ENCODE peak calls at places on chromosome 5, in six cellular contexts. A is astrocyte of the cerebellum, N is left lung, O is dorsolateral prefrontal cortex, I is cardiac muscle cell, S is fibroblast of the aortic adventitia. U is an unnamed sample.

GRCh38 chr5:43042176-43042625 is 2.1 kb upstream of the ANXA2R start:
- DNase-seq in A (no peak), N (peak), O (peak), I (peak), S (peak), U (no peak)

GRCh38 chr5:142017832-142018427 is 5.1 kb upstream of the GNPDA1 start:
- DNase-seq in A (peak), N (no peak), O (no peak), I (peak), S (peak), U (no peak)

GRCh38 chr5:135498662-135498995 is 37.1 kb downstream of the NEUROG1 start:
- DNase-seq in A (no peak), N (no peak), O (no peak), I (no peak), S (no peak), U (no peak)

GRCh38 chr5:6154216-6154615 is 224.1 kb downstream of the MED10 start:
- DNase-seq in A (no peak), N (no peak), O (no peak), I (no peak), S (no peak), U (no peak)

GRCh38 chr5:136734638-136735037 is 369.3 kb upstream of the TRPC7 start:
- DNase-seq in A (no peak), N (no peak), O (no peak), I (no peak), S (no peak), U (no peak)

GRCh38 chr5:171907731-171908343 is 98.6 kb downstream of the FBXW11 start:
- DNase-seq in A (peak), N (no peak), O (no peak), I (peak), S (peak), U (peak)

GRCh38 chr5:61964199-61964598 is 341.8 kb upstream of the KIF2A start:
- DNase-seq in A (peak), N (no peak), O (no peak), I (peak), S (peak), U (no peak)

GRCh38 chr5:541888-542692 is 17.8 kb upstream of the SLC9A3 start:
- DNase-seq in A (no peak), N (peak), O (peak), I (no peak), S (no peak), U (no peak)

GRCh38 chr5:131081371-131081770 is 83.7 kb downstream of the HINT1 start:
- DNase-seq in A (no peak), N (no peak), O (no peak), I (peak), S (peak), U (no peak)

GRCh38 chr5:113480243-113480642 is 8.0 kb downstream of the MCC start:
- DNase-seq in A (no peak), N (no peak), O (no peak), I (peak), S (peak), U (no peak)

GRCh38 chr5:168658394-168658793 is 79.2 kb upstream of the PANK3 start:
- DNase-seq in A (no peak), N (no peak), O (no peak), I (peak), S (peak), U (no peak)

GRCh38 chr5:136424835-136425694 is 59.7 kb upstream of the TRPC7 start:
- DNase-seq in A (peak), N (peak), O (peak), I (peak), S (peak), U (no peak)

GRCh38 chr5:90555666-90556065 is 2.9 kb upstream of the ADGRV1 start:
- DNase-seq in A (no peak), N (no peak), O (no peak), I (no peak), S (no peak), U (no peak)

GRCh38 chr5:124634228-124634819 is 112.1 kb downstream of the ZNF608 start:
- DNase-seq in A (no peak), N (no peak), O (no peak), I (no peak), S (no peak), U (no peak)

GRCh38 chr5:68460147-68460760 is 244.7 kb downstream of the PIK3R1 start:
- DNase-seq in A (peak), N (no peak), O (no peak), I (peak), S (peak), U (no peak)

GRCh38 chr5:139402561-139403158 is 1.2 kb downstream of the SPATA24 start:
- DNase-seq in A (no peak), N (no peak), O (no peak), I (peak), S (no peak), U (no peak)

GRCh38 chr5:133334796-133335639 is 277.3 kb downstream of the FSTL4 start:
- DNase-seq in A (no peak), N (no peak), O (no peak), I (no peak), S (no peak), U (no peak)

GRCh38 chr5:173736923-173737412 is 120.5 kb upstream of the BOD1 start:
- DNase-seq in A (no peak), N (no peak), O (no peak), I (no peak), S (no peak), U (no peak)

GRCh38 chr5:169691473-169691872 is 54.4 kb downstream of the DOCK2 start:
- DNase-seq in A (no peak), N (no peak), O (no peak), I (peak), S (peak), U (no peak)

GRCh38 chr5:169688106-169688505 is 51.0 kb downstream of the DOCK2 start:
- DNase-seq in A (no peak), N (no peak), O (no peak), I (no peak), S (no peak), U (no peak)

GRCh38 chr5:169682026-169682425 is 45.0 kb downstream of the DOCK2 start:
- DNase-seq in A (no peak), N (no peak), O (no peak), I (no peak), S (no peak), U (no peak)

GRCh38 chr5:169686137-169686536 is 49.1 kb downstream of the DOCK2 start:
- DNase-seq in A (no peak), N (no peak), O (no peak), I (no peak), S (no peak), U (no peak)
- TF ChIP-seq CTCF in A (no peak), N (no peak), O (no peak), I (no peak), S (no peak), U (no peak)

GRCh38 chr5:72292411-72292810 is 27.6 kb downstream of the MRPS27 start:
- DNase-seq in A (no peak), N (no peak), O (no peak), I (no peak), S (no peak), U (no peak)

GRCh38 chr5:72294473-72294872 is 25.6 kb downstream of the MRPS27 start:
- DNase-seq in A (no peak), N (no peak), O (no peak), I (no peak), S (no peak), U (no peak)

GRCh38 chr5:72291601-72292000 is 28.4 kb downstream of the MRPS27 start:
- DNase-seq in A (no peak), N (no peak), O (no peak), I (no peak), S (no peak), U (no peak)

GRCh38 chr5:72295539-72295938 is 24.5 kb downstream of the MRPS27 start:
- DNase-seq in A (no peak), N (no peak), O (no peak), I (no peak), S (no peak), U (no peak)

DNA sequence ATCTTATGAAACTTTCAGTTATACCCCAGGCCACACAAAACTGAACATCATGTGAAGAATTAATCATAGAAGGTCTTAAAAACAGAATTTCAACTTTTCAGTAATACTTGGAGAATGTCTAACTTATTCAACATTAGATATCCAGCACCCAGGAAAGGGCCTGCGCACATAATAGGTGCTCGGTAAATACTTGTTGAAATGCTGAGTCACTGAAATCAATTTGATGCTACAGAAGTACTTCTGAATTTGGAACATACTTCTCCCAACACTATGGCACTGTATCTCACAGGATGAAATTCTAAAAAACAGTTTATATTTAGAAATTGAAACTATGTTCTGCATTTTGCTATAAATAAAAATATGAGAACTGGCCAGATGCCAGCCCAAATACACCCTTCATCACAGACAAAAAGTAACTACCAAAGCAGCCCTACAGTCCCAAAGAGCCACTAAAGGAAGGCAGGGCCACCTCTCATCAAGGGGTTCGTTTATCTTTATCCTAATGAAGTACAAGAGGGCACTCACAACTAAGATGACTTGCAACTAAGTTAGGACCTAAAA is 26.5 kb downstream of the MRPS27 start:
- DNase-seq in A (no peak), N (no peak), O (no peak), I (no peak), S (no peak), U (no peak)
- H3K4me3 ChIP-seq in A (no peak), N (no peak), O (no peak), I (no peak), S (no peak), U (no peak)

GRCh38 chr5:82473262-82473661 is 195.1 kb upstream of the RPS23 start:
- DNase-seq in A (no peak), N (no peak), O (no peak), I (no peak), S (no peak), U (no peak)
- TF ChIP-seq CTCF in A (no peak), N (no peak), O (no peak), I (no peak), S (no peak), U (no peak)

DNA sequence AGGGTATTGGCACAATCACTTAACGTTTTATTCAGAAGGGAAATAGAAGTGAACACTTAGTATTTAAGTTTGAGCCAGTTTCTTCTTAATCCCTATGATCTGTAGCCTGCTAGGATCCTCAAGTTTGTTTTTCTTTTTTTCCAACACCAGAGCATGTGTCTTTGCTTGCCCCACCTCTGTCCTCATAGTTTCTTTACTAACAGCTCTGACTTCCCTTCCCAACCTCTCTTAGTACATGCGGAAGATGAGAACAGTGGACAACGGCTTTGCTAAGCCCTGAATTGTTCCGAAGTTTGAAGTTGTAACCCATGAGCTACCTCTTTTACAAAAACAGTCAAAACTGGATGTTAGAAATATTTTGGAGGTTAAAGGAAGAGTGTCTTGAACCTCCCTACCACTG is 61.7 kb upstream of the TAF11L2 start:
- DNase-seq in A (no peak), N (no peak), O (no peak), I (no peak), S (no peak), U (no peak)
- H3K4me3 ChIP-seq in A (no peak), N (peak), O (no peak), I (no peak), S (no peak), U (no peak)

DNA sequence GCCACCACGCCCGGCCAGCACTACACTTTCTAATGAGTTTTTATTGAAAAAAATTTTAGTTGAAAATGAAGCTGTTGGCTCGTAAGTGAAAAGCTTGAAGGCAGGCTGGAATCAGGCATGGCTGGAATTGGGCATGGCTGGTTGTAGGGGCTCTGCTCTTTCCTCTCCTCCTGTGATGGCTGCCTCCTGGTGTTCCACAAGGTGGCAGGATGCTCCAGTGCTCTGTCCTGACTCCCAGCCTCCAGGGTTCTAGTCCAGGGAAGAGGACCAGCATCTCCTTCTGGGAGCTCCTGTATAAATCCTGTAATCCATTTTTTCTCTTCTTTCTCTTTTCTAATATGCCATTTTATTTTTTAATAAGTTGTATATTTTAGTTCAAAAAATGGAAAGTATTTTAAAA is 57.2 kb upstream of the DHFR start:
- DNase-seq in A (peak), N (no peak), O (no peak), I (peak), S (peak), U (no peak)
- TF ChIP-seq CTCF in A (peak), N (no peak), O (peak), I (peak), S (peak), U (peak)

GRCh38 chr5:179795863-179796833 is 2.4 kb downstream of the LTC4S start:
- DNase-seq in A (no peak), N (peak), O (peak), I (peak), S (peak), U (no peak)

GRCh38 chr5:179795049-179795862 is 1.5 kb downstream of the LTC4S start:
- DNase-seq in A (no peak), N (peak), O (peak), I (no peak), S (no peak), U (no peak)

GRCh38 chr5:179794171-179794570 is 385 bp downstream of the LTC4S start:
- DNase-seq in A (no peak), N (no peak), O (no peak), I (no peak), S (no peak), U (no peak)

GRCh38 chr5:179793470-179794139 is at the start of gene LTC4S:
- DNase-seq in A (peak), N (peak), O (peak), I (peak), S (peak), U (no peak)

GRCh38 chr5:179794575-179794974 is 789 bp downstream of the LTC4S start:
- DNase-seq in A (no peak), N (no peak), O (no peak), I (no peak), S (no peak), U (no peak)
- H3K4me3 ChIP-seq in A (no peak), N (peak), O (no peak), I (no peak), S (peak), U (no peak)

DNA sequence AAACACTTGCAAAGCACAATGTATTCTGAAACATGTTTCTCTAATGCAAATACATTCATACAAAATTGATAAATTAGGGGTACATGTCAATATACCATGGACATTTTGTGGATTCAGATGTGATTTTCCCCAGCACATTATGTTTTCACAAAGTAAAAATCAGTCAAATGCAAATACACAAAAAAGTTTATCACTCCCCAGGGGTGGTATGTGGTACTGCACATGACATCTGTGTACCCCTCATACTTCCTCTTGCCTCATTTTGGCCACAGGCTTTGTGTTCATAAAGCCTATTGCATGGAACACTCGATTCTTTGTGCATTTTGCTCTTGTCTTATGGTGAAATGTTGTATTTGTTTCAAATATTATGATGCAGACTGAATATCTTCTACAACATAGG is 116.8 kb upstream of the PDE4D start:
- DNase-seq in A (no peak), N (no peak), O (no peak), I (no peak), S (no peak), U (no peak)
- TF ChIP-seq CTCF in A (peak), N (no peak), O (no peak), I (no peak), S (peak), U (no peak)

GRCh38 chr5:163506726-163507125 is 1.3 kb downstream of the MAT2B start:
- DNase-seq in A (peak), N (no peak), O (no peak), I (no peak), S (peak), U (no peak)

GRCh38 chr5:163505475-163506457 is at the start of gene MAT2B:
- DNase-seq in A (peak), N (peak), O (peak), I (peak), S (peak), U (peak)

GRCh38 chr5:163505049-163505474 is 357 bp upstream of the MAT2B start:
- DNase-seq in A (no peak), N (no peak), O (no peak), I (no peak), S (no peak), U (no peak)

GRCh38 chr5:163509288-163510040 is 4.0 kb downstream of the MAT2B start:
- DNase-seq in A (peak), N (no peak), O (no peak), I (peak), S (peak), U (no peak)

DNA sequence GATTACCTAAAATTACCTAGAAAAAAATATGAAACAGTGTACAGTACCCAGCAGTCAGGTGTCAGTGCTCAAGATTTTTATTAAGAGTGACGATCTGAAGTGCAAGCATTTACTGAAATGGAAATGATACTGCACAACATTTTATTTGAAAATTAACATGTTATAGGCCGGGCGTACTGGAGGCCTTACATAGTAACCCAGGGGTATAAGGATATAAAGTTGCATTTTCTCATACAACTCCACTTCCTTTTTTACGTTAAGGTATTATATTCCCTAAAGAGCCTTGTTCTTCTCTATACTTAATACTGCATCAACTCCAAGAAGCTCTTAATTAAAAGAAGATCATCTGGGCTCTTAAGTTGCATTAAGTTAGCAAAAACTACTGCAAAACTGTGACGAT is 3.3 kb downstream of the MAT2B start:
- DNase-seq in A (no peak), N (no peak), O (no peak), I (no peak), S (no peak), U (no peak)
- H3K4me3 ChIP-seq in A (peak), N (peak), O (no peak), I (no peak), S (peak), U (peak)

GRCh38 chr5:72214168-72214567 is 105.9 kb downstream of the MRPS27 start:
- DNase-seq in A (no peak), N (no peak), O (no peak), I (no peak), S (no peak), U (no peak)
- TF ChIP-seq CTCF in A (no peak), N (no peak), O (no peak), I (no peak), S (no peak), U (no peak)

DNA sequence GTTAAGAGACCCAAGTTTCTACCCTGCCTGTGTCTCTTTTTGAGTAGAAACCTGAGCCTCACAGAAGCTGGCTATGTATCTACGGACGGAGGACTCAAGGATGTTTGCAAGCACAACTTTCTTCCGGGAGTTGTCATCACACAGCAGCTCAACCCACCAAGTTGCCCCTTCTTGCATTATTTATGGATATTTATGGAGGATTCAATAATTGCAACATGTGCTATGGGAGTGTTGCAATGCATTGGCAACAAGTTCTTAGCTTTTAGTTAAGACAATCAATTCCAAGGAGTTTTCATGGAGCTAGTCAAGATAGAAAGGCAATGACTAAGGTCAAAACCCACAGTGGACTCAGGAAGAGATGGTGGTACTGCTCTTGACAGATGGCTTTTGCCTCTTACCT is 337.0 kb downstream of the ENC1 start:
- DNase-seq in A (no peak), N (no peak), O (no peak), I (peak), S (peak), U (no peak)
- H3K4me3 ChIP-seq in A (no peak), N (no peak), O (no peak), I (no peak), S (no peak), U (no peak)